ENCODE peak calls at places on chromosomes 16 and 17, in seven cellular contexts. X, W, G, N, A, P and Z are unnamed samples.

GRCh38 chr16:2178321-2179106 is 17.9 kb downstream of the CASKIN1 start:
- DNase-seq in W (no peak), A (no peak), P (no peak), N (no peak), G (no peak), X (no peak), Z (no peak)

GRCh38 chr17:16972346-16972745 is 428 bp upstream of the TNFRSF13B start:
- DNase-seq in A (no peak), G (no peak), W (no peak), X (no peak), P (no peak), N (peak), Z (no peak)

GRCh38 chr17:7858487-7858832 is 657 bp downstream of the CYB5D1 start:
- DNase-seq in X (no peak), A (peak), G (no peak), P (no peak), N (peak), W (no peak), Z (peak)

GRCh38 chr17:12047977-12048376 is 27.3 kb downstream of the MAP2K4 start:
- DNase-seq in G (no peak), P (no peak), W (no peak), N (no peak), X (no peak), A (no peak), Z (no peak)

GRCh38 chr16:28951410-28951943 is 740 bp downstream of the NFATC2IP start:
- DNase-seq in N (peak), W (no peak), G (no peak), X (no peak), P (no peak), A (peak), Z (no peak)

GRCh38 chr17:55769625-55770000 is 18.8 kb downstream of the PCTP start:
- DNase-seq in X (no peak), W (no peak), G (peak), A (no peak), P (no peak), N (peak), Z (no peak)

GRCh38 chr17:49260922-49261291 is 30.3 kb upstream of the PHOSPHO1 start:
- DNase-seq in P (no peak), N (peak), A (no peak), G (no peak), W (no peak), X (no peak), Z (no peak)

GRCh38 chr16:59591480-59591879 is 857.4 kb upstream of the GOT2 start:
- DNase-seq in P (no peak), A (no peak), X (no peak), W (no peak), N (no peak), G (no peak), Z (no peak)

GRCh38 chr16:89502319-89502843 is 5.8 kb upstream of the SPG7 start:
- DNase-seq in N (peak), A (no peak), X (no peak), W (peak), P (no peak), G (no peak), Z (peak)

GRCh38 chr17:37179893-37180292 is 195.9 kb upstream of the C17orf78 start:
- DNase-seq in W (peak), P (no peak), A (no peak), X (no peak), N (no peak), G (no peak), Z (no peak)

GRCh38 chr16:57270221-57271062 is 14.0 kb downstream of the PLLP start:
- DNase-seq in G (no peak), N (peak), W (no peak), X (no peak), P (no peak), A (no peak), Z (peak)

GRCh38 chr16:85430523-85431381 is 182.4 kb upstream of the GSE1 start:
- DNase-seq in A (peak), P (no peak), G (no peak), W (no peak), N (no peak), X (no peak), Z (peak)

GRCh38 chr16:65061935-65062334 is 59.9 kb downstream of the CDH11 start:
- DNase-seq in G (no peak), N (no peak), X (no peak), A (no peak), P (no peak), W (no peak), Z (no peak)

GRCh38 chr16:78503501-78504110 is 404.2 kb downstream of the WWOX start:
- DNase-seq in P (no peak), A (peak), N (no peak), X (peak), W (peak), G (peak), Z (no peak)

GRCh38 chr16:273547-274421 is 2.0 kb downstream of the RGS11 start:
- DNase-seq in X (no peak), W (no peak), N (peak), P (no peak), A (no peak), G (no peak), Z (peak)

GRCh38 chr17:63621684-63622570 is at the start of gene MAP3K3:
- DNase-seq in N (peak), W (peak), A (peak), G (peak), X (peak), P (peak), Z (peak)

GRCh38 chr16:22728167-22728836 is 85.7 kb upstream of the HS3ST2 start:
- DNase-seq in G (no peak), P (no peak), N (no peak), X (no peak), A (peak), W (no peak), Z (no peak)

GRCh38 chr16:68664297-68664696 is 19.2 kb downstream of the CDH3 start:
- DNase-seq in G (no peak), X (no peak), P (no peak), N (peak), W (no peak), A (no peak), Z (no peak)

DNA sequence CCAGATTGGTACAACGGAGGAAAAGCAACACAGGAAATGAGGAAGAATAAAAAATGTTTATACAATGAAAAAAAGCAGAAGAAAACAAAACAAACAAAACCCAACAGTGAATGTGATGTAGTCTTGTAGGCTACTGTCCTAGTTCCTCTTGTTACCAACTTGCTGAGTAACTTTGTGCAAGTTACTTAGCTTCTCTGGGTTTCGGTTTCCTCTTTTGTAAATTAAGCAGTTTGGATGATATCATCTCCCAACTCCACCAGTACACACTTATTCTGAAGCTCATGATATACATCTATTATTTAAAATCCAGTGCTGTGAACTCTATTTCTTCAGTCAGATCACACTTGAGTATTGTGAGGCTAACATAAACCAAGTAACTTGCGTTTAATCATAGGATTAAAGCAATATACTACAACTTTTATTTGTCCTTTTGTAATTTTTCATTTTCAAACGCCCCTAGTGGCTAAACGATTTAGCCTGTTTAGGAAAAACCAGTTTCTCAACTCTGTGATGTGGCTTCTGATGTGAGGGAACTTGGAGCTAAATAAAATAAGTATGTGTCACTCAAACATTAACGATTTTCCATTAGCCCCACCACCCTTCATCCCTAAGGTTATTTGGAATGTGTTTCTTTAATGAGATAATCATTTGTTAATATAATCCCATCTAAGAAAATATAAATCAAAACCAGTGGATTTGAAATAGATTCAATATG is 1.4 kb upstream of the UNK start:
- DNase-seq in P (peak), G (no peak), N (peak), W (peak), X (no peak), A (no peak), Z (no peak)
- H3K27ac ChIP-seq in P (peak), G (peak), N (peak), W (peak), X (peak), A (peak), Z (peak)

DNA sequence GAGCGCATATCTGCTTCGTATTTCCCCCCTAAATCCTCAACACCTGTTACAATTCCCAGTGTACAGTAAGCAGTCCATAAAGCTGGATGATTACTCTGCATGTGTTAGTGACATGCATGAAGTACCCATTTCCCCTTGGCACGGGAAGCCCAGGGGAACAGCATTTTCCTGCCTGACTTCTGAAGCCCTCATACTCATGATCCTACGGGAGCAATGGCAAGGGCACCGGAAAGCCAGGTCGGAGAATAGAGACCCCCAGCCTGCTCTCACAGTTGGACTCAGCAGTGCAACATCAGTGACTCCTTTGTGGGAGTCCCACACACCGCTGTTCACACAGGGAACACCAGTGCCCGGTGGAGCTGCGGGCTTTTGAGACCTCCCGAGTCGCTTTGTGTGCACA is 336.9 kb downstream of the CDH13 start:
- DNase-seq in N (no peak), G (no peak), X (no peak), P (no peak), A (no peak), W (no peak), Z (no peak)
- H3K4me3 ChIP-seq in N (no peak), G (no peak), X (no peak), P (no peak), A (no peak), W (no peak), Z (no peak)

GRCh38 chr17:10792156-10792555 is 11.7 kb downstream of the TMEM238L start:
- DNase-seq in W (no peak), A (no peak), N (no peak), P (no peak), G (no peak), X (no peak), Z (peak)

GRCh38 chr17:10793256-10793655 is 10.6 kb downstream of the TMEM238L start:
- DNase-seq in A (no peak), X (no peak), P (no peak), G (no peak), N (no peak), W (no peak), Z (no peak)

GRCh38 chr17:10787306-10788020 is 16.4 kb downstream of the TMEM238L start:
- DNase-seq in N (no peak), P (no peak), A (no peak), G (no peak), W (no peak), X (no peak), Z (no peak)

GRCh38 chr17:10790491-10791401 is 13.2 kb downstream of the TMEM238L start:
- DNase-seq in W (no peak), X (no peak), A (no peak), N (no peak), P (no peak), G (no peak), Z (no peak)

GRCh38 chr17:10789694-10790271 is 14.1 kb downstream of the TMEM238L start:
- DNase-seq in W (no peak), X (no peak), G (no peak), P (no peak), A (no peak), N (no peak), Z (no peak)
- H3K27ac ChIP-seq in W (no peak), X (no peak), G (no peak), P (no peak), A (no peak), N (no peak), Z (no peak)

DNA sequence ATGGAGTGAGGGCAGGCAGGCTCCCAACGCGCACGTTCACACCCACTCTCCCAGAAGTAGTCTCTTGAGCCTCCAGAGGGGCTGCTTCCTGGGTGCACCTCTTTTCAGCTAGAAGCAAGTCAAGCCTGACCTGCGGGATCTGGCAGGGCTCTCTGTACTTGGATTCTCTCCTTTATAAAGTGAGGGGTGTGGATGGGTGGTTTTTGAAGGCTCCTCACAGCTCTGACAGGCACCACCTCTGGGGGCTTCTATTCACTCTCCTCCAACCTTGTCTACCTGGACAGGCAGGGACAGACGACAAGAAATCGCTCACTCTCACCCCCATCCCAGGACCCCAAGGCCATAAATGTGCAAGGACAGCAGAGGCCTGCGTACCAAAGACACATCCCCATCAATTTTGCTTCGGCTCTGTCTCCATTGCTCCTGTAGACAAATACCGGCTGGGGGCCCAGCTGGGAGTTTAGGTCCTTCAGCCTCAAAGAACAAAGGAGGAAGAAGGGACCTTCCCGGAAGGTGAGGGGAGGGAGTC is 814 bp upstream of the DYNLL2 start:
- DNase-seq in W (no peak), N (no peak), P (no peak), G (no peak), A (no peak), X (no peak), Z (no peak)
- H3K4me3 ChIP-seq in W (peak), N (peak), P (peak), G (peak), A (peak), X (peak), Z (no peak)

GRCh38 chr16:83839561-83839960 is 31.8 kb downstream of the HSBP1 start:
- DNase-seq in G (no peak), W (no peak), X (no peak), A (no peak), P (no peak), N (no peak), Z (no peak)
- H3K27ac ChIP-seq in G (no peak), W (no peak), X (no peak), A (no peak), P (no peak), N (no peak), Z (no peak)

GRCh38 chr16:48133455-48134226 is 22.2 kb downstream of the ABCC12 start:
- DNase-seq in N (no peak), X (no peak), P (no peak), W (no peak), A (no peak), G (no peak), Z (peak)
- H3K4me3 ChIP-seq in N (no peak), X (no peak), P (no peak), W (no peak), A (no peak), G (no peak), Z (no peak)

DNA sequence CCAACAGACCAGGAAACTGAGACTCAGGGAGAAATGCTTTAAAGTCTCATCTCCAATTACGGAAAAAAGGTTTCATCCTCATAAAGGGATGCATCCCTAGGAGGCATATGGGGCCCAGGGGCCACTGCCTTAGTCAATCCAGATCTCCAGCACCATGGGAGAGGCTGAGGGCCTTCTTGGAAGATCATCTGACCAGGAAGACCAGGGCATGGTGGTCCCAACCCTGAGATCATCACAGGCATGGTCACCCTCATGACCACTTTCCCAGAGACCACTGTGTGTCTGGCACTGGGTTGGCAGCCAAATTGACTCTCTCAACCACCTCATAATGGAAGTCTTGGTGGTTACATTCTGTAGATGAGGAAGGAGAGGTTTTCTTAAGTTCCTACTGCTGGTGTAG is 23.4 kb upstream of the CES5A start:
- DNase-seq in A (no peak), W (no peak), N (no peak), G (no peak), X (no peak), P (no peak), Z (no peak)
- H3K27ac ChIP-seq in A (no peak), W (no peak), N (no peak), G (no peak), X (no peak), P (no peak), Z (no peak)